ENCODE peak calls at places on chromosome 12, in eight cellular contexts. One of them, this sample, is unnamed.

GRCh38 chr12:109888179-109889020 is 8.1 kb upstream of the GLTP start:
- DNase-seq in psoas muscle: no peak
- DNase-seq in breast epithelium: no peak
- DNase-seq in heart right ventricle: no peak
- DNase-seq in left lung: no peak
- DNase-seq in tibial artery: peak
- DNase-seq in sigmoid colon: no peak
- DNase-seq in body of pancreas: no peak
- DNase-seq in this sample: no peak

GRCh38 chr12:94805749-94806148 is 155.4 kb upstream of the TMCC3 start:
- DNase-seq in psoas muscle: no peak
- DNase-seq in breast epithelium: no peak
- DNase-seq in heart right ventricle: no peak
- DNase-seq in left lung: no peak
- DNase-seq in tibial artery: no peak
- DNase-seq in sigmoid colon: no peak
- DNase-seq in body of pancreas: no peak
- DNase-seq in this sample: no peak

GRCh38 chr12:31865023-31865422 is 94.2 kb upstream of the RESF1 start:
- DNase-seq in psoas muscle: no peak
- DNase-seq in breast epithelium: no peak
- DNase-seq in heart right ventricle: no peak
- DNase-seq in left lung: no peak
- DNase-seq in tibial artery: no peak
- DNase-seq in sigmoid colon: no peak
- DNase-seq in body of pancreas: no peak
- DNase-seq in this sample: no peak

GRCh38 chr12:132357623-132358186 is 28.3 kb upstream of the GALNT9 start:
- DNase-seq in psoas muscle: peak
- DNase-seq in breast epithelium: no peak
- DNase-seq in heart right ventricle: no peak
- DNase-seq in left lung: peak
- DNase-seq in tibial artery: no peak
- DNase-seq in sigmoid colon: peak
- DNase-seq in body of pancreas: no peak
- DNase-seq in this sample: no peak

GRCh38 chr12:32116897-32117296 is 10.2 kb downstream of the BICD1 start:
- DNase-seq in psoas muscle: no peak
- DNase-seq in breast epithelium: no peak
- DNase-seq in heart right ventricle: no peak
- DNase-seq in left lung: no peak
- DNase-seq in tibial artery: no peak
- DNase-seq in sigmoid colon: no peak
- DNase-seq in body of pancreas: no peak
- DNase-seq in this sample: no peak

GRCh38 chr12:99427104-99427503 is 220.4 kb upstream of the GARIN6 start:
- DNase-seq in psoas muscle: no peak
- DNase-seq in breast epithelium: no peak
- DNase-seq in heart right ventricle: no peak
- DNase-seq in left lung: no peak
- DNase-seq in tibial artery: no peak
- DNase-seq in sigmoid colon: no peak
- DNase-seq in body of pancreas: no peak
- DNase-seq in this sample: no peak

GRCh38 chr12:44295958-44296623 is 460.2 kb downstream of the TMEM117 start:
- DNase-seq in psoas muscle: no peak
- DNase-seq in breast epithelium: no peak
- DNase-seq in heart right ventricle: no peak
- DNase-seq in left lung: no peak
- DNase-seq in tibial artery: no peak
- DNase-seq in sigmoid colon: no peak
- DNase-seq in body of pancreas: no peak
- DNase-seq in this sample: no peak

GRCh38 chr12:96036765-96037455 is 1.5 kb upstream of the LTA4H start:
- DNase-seq in psoas muscle: no peak
- DNase-seq in breast epithelium: no peak
- DNase-seq in heart right ventricle: no peak
- DNase-seq in left lung: no peak
- DNase-seq in tibial artery: no peak
- DNase-seq in sigmoid colon: no peak
- DNase-seq in body of pancreas: no peak
- DNase-seq in this sample: no peak

GRCh38 chr12:51923506-51924365 is 16.4 kb downstream of the ACVRL1 start:
- DNase-seq in psoas muscle: peak
- DNase-seq in breast epithelium: no peak
- DNase-seq in heart right ventricle: peak
- DNase-seq in left lung: peak
- DNase-seq in tibial artery: peak
- DNase-seq in sigmoid colon: peak
- DNase-seq in body of pancreas: peak
- DNase-seq in this sample: no peak

GRCh38 chr12:124904306-124905098 is 9.9 kb downstream of the UBC start:
- DNase-seq in psoas muscle: peak
- DNase-seq in breast epithelium: peak
- DNase-seq in heart right ventricle: peak
- DNase-seq in left lung: peak
- DNase-seq in tibial artery: peak
- DNase-seq in sigmoid colon: peak
- DNase-seq in body of pancreas: peak
- DNase-seq in this sample: no peak
- H3K4me3 ChIP-seq in psoas muscle: peak
- H3K4me3 ChIP-seq in breast epithelium: no peak
- H3K4me3 ChIP-seq in heart right ventricle: peak
- H3K4me3 ChIP-seq in left lung: no peak
- H3K4me3 ChIP-seq in tibial artery: peak
- H3K4me3 ChIP-seq in sigmoid colon: no peak
- H3K4me3 ChIP-seq in body of pancreas: no peak
- H3K4me3 ChIP-seq in this sample: no peak

DNA sequence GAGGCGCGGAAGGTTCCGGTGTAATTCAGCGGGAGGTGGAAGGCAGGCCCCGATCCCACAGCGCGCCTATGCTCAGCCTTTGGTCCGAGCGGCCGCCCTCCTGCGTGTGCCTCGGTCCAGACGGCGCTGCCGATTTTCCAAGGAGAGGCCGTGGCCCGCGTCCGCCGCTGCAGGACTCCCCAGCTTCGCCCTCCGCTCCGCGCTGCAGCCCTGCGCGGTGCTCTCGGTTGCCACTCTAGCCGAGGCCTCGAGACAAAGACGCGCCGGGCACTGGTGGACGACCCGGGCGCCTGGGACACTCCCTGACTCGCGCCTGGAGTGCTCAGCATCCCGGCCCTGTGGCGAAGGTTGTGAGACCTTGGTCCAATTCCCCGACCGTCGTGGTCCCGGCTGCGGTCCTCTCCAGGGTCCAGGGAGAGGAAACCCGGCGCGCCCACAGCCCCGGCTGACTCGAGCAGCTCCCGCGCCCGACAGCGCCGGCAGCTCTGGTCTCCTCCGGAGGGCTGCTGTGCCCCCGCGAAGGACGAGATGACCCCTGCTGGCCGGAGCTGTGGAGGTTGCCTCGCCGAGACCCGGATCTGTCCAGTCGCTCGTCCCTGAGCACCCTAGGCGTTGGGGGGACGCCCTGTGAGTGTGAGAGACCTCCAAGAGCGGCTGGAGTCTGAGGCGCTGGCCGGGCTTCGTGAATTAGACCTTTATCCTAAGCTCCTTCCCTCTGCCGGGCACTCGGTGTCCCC is 6.5 kb downstream of the HOXC12 start:
- DNase-seq in psoas muscle: peak
- DNase-seq in breast epithelium: no peak
- DNase-seq in heart right ventricle: no peak
- DNase-seq in left lung: peak
- DNase-seq in tibial artery: no peak
- DNase-seq in sigmoid colon: no peak
- DNase-seq in body of pancreas: no peak
- DNase-seq in this sample: no peak
- H3K27ac ChIP-seq in psoas muscle: no peak
- H3K27ac ChIP-seq in breast epithelium: no peak
- H3K27ac ChIP-seq in heart right ventricle: no peak
- H3K27ac ChIP-seq in left lung: no peak
- H3K27ac ChIP-seq in tibial artery: peak
- H3K27ac ChIP-seq in sigmoid colon: no peak
- H3K27ac ChIP-seq in body of pancreas: no peak
- H3K27ac ChIP-seq in this sample: no peak

DNA sequence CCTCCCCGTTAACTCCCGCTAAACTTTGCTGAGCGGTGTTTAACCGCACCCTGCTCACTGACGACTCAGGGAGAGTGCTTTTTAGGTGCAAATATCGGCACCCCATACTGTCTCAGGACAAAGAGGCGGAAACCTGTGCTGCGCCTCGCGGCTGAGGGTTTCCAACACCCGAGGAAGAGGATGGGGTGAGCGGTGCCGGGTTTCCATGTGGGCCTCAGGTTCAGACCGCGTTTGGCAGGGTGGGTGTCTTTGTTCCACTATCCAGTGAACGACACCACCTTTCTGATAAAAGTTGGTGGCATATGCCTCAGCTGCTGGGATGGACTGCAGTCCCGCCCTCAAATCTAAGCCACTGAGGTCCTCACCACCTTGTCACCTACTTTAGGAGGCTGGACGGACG is 3.0 kb downstream of the RFLNA start:
- DNase-seq in psoas muscle: peak
- DNase-seq in breast epithelium: no peak
- DNase-seq in heart right ventricle: no peak
- DNase-seq in left lung: peak
- DNase-seq in tibial artery: no peak
- DNase-seq in sigmoid colon: no peak
- DNase-seq in body of pancreas: no peak
- DNase-seq in this sample: no peak
- TF ChIP-seq CTCF in psoas muscle: no peak
- TF ChIP-seq CTCF in breast epithelium: no peak
- TF ChIP-seq CTCF in heart right ventricle: no peak
- TF ChIP-seq CTCF in left lung: no peak
- TF ChIP-seq CTCF in tibial artery: no peak
- TF ChIP-seq CTCF in sigmoid colon: no peak
- TF ChIP-seq CTCF in body of pancreas: no peak
- TF ChIP-seq CTCF in this sample: no peak

DNA sequence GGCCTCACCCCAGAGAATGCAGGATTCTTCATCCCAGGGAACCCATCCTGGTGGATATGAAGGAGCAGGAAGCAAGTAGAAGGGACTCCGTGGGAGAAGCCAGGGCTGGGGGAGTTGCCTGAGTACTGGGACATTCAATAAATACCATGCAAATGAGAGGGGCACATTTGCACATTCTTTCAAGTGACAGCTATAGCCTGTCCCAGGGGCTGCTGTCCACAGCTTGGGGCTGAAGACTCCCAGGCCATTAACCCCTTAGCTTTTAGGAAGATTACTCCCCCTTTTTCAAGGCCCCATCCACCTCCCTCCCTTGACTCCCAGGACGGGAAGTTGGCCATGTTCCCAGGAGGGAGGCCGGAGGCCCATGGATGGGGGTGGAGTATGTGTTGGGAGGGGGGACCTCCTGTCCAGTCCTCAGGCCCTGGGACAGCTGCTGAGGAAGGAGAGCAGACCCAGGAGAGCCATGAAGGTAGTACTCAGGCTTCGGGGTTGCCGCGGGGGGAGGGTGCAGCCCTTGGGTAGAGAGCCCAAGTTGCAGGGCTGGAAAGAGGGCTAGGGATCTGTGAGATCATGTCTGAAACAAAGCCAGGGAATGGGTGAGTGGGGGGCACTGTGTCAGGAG is 974 bp upstream of the TNS2 start:
- DNase-seq in psoas muscle: peak
- DNase-seq in breast epithelium: no peak
- DNase-seq in heart right ventricle: peak
- DNase-seq in left lung: no peak
- DNase-seq in tibial artery: peak
- DNase-seq in sigmoid colon: peak
- DNase-seq in body of pancreas: peak
- DNase-seq in this sample: no peak
- H3K4me3 ChIP-seq in psoas muscle: peak
- H3K4me3 ChIP-seq in breast epithelium: peak
- H3K4me3 ChIP-seq in heart right ventricle: peak
- H3K4me3 ChIP-seq in left lung: peak
- H3K4me3 ChIP-seq in tibial artery: peak
- H3K4me3 ChIP-seq in sigmoid colon: peak
- H3K4me3 ChIP-seq in body of pancreas: no peak
- H3K4me3 ChIP-seq in this sample: peak

GRCh38 chr12:85557850-85558249 is 277.8 kb downstream of the ALX1 start:
- DNase-seq in psoas muscle: no peak
- DNase-seq in breast epithelium: no peak
- DNase-seq in heart right ventricle: no peak
- DNase-seq in left lung: no peak
- DNase-seq in tibial artery: no peak
- DNase-seq in sigmoid colon: no peak
- DNase-seq in body of pancreas: no peak
- DNase-seq in this sample: no peak

GRCh38 chr12:85558684-85559083 is 277.5 kb downstream of the RASSF9 start:
- DNase-seq in psoas muscle: no peak
- DNase-seq in breast epithelium: no peak
- DNase-seq in heart right ventricle: no peak
- DNase-seq in left lung: no peak
- DNase-seq in tibial artery: no peak
- DNase-seq in sigmoid colon: no peak
- DNase-seq in body of pancreas: no peak
- DNase-seq in this sample: no peak

GRCh38 chr12:85559127-85559526 is 277.1 kb downstream of the RASSF9 start:
- DNase-seq in psoas muscle: no peak
- DNase-seq in breast epithelium: no peak
- DNase-seq in heart right ventricle: no peak
- DNase-seq in left lung: no peak
- DNase-seq in tibial artery: no peak
- DNase-seq in sigmoid colon: no peak
- DNase-seq in body of pancreas: no peak
- DNase-seq in this sample: no peak

GRCh38 chr12:85562765-85563164 is 273.4 kb downstream of the RASSF9 start:
- DNase-seq in psoas muscle: no peak
- DNase-seq in breast epithelium: no peak
- DNase-seq in heart right ventricle: no peak
- DNase-seq in left lung: no peak
- DNase-seq in tibial artery: no peak
- DNase-seq in sigmoid colon: no peak
- DNase-seq in body of pancreas: no peak
- DNase-seq in this sample: no peak

DNA sequence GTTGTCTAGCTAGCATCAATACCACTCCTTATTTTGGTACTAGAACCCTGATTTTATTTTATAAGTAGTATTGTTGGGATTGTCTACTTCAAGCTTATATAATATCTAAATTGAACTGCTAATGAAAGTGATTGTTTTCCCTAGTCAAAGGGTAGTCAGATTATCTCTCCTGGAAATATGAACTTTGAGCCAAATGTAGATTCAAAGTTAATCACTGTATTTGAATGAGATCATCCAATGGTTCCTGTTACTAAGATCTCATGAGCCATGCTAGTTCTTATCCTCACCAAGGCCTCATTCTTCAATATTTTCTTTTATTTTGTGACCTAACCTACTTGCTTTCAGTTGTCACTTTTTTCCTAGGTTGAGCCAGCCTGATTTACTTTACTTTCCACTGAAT is 276.7 kb downstream of the RASSF9 start:
- DNase-seq in psoas muscle: no peak
- DNase-seq in breast epithelium: no peak
- DNase-seq in heart right ventricle: no peak
- DNase-seq in left lung: no peak
- DNase-seq in tibial artery: no peak
- DNase-seq in sigmoid colon: no peak
- DNase-seq in body of pancreas: no peak
- DNase-seq in this sample: no peak
- H3K27ac ChIP-seq in psoas muscle: no peak
- H3K27ac ChIP-seq in breast epithelium: no peak
- H3K27ac ChIP-seq in heart right ventricle: no peak
- H3K27ac ChIP-seq in left lung: no peak
- H3K27ac ChIP-seq in tibial artery: no peak
- H3K27ac ChIP-seq in sigmoid colon: no peak
- H3K27ac ChIP-seq in body of pancreas: no peak
- H3K27ac ChIP-seq in this sample: no peak

GRCh38 chr12:45490232-45490881 is 239.1 kb upstream of the ARID2 start:
- DNase-seq in psoas muscle: no peak
- DNase-seq in breast epithelium: no peak
- DNase-seq in heart right ventricle: no peak
- DNase-seq in left lung: no peak
- DNase-seq in tibial artery: no peak
- DNase-seq in sigmoid colon: no peak
- DNase-seq in body of pancreas: no peak
- DNase-seq in this sample: no peak
- TF ChIP-seq CTCF in psoas muscle: no peak
- TF ChIP-seq CTCF in breast epithelium: no peak
- TF ChIP-seq CTCF in heart right ventricle: no peak
- TF ChIP-seq CTCF in left lung: no peak
- TF ChIP-seq CTCF in tibial artery: no peak
- TF ChIP-seq CTCF in sigmoid colon: no peak
- TF ChIP-seq CTCF in body of pancreas: no peak
- TF ChIP-seq CTCF in this sample: no peak